ENCODE peak calls at places on chromosomes 16 and 17, in four cellular contexts. V, R, I and T are unnamed samples.

GRCh38 chr16:48445782-48446533 is 60.7 kb upstream of the SIAH1 start:
- DNase-seq in V (no peak), R (no peak), I (no peak), T (no peak)

GRCh38 chr17:8226536-8227237 is 16.3 kb upstream of the AURKB start:
- DNase-seq in V (peak; percentile 48), R (peak; percentile 73), I (peak; percentile 88), T (peak; percentile 95)

GRCh38 chr17:75950850-75951554 is 10.2 kb upstream of the FBF1 start:
- DNase-seq in V (no peak), R (no peak), I (no peak), T (no peak)

GRCh38 chr16:12271006-12271405 is 294.5 kb downstream of the SNX29 start:
- DNase-seq in V (no peak), R (peak; percentile 53), I (no peak), T (peak; percentile 33)

GRCh38 chr17:29129731-29130130 is 50.5 kb downstream of the MYO18A start:
- DNase-seq in V (no peak), R (no peak), I (no peak), T (no peak)

GRCh38 chr17:41522301-41523224 is 3.9 kb upstream of the KRT15 start:
- DNase-seq in V (no peak), R (peak; percentile 93), I (no peak), T (peak; percentile 50)

GRCh38 chr16:4214215-4214621 is 27.7 kb downstream of the SRL start:
- DNase-seq in V (no peak), R (peak; percentile 70), I (no peak), T (peak; percentile 87)

GRCh38 chr17:29760771-29761682 is 138.3 kb upstream of the CORO6 start:
- DNase-seq in V (peak; percentile 94), R (peak; percentile 82), I (peak; percentile 90), T (peak; percentile 86)

GRCh38 chr16:24478401-24478800 is 61.0 kb upstream of the RBBP6 start:
- DNase-seq in V (no peak), R (no peak), I (no peak), T (no peak)

GRCh38 chr16:22369221-22369811 is 5.1 kb downstream of the CDR2 start:
- DNase-seq in V (no peak), R (no peak), I (no peak), T (peak; percentile 30)

GRCh38 chr17:56795510-56795909 is 38.2 kb downstream of the C17orf67 start:
- DNase-seq in V (no peak), R (no peak), I (no peak), T (no peak)

GRCh38 chr17:17767096-17767470 is 69.7 kb downstream of the SREBF1 start:
- DNase-seq in V (no peak), R (no peak), I (no peak), T (no peak)

GRCh38 chr16:3954411-3954921 is 74.0 kb upstream of the CREBBP start:
- DNase-seq in V (no peak), R (no peak), I (no peak), T (no peak)

GRCh38 chr17:43042025-43042424 is 17.0 kb downstream of the RND2 start:
- DNase-seq in V (no peak), R (no peak), I (no peak), T (no peak)

GRCh38 chr17:39800540-39800939 is 62.8 kb downstream of the GRB7 start:
- DNase-seq in V (no peak), R (peak; percentile 85), I (no peak), T (peak; percentile 14)

GRCh38 chr16:24151482-24151939 is 104.6 kb upstream of the CACNG3 start:
- DNase-seq in V (no peak), R (no peak), I (no peak), T (no peak)

GRCh38 chr17:44565866-44566443 is 8.7 kb downstream of the FZD2 start:
- DNase-seq in V (no peak), R (no peak), I (no peak), T (no peak)

GRCh38 chr16:55294947-55295346 is 29.1 kb upstream of the IRX6 start:
- DNase-seq in V (peak; percentile 18), R (no peak), I (no peak), T (no peak)

GRCh38 chr17:76681222-76682137 is 29.3 kb downstream of the MXRA7 start:
- DNase-seq in V (peak; percentile 68), R (peak; percentile 85), I (no peak), T (peak; percentile 69)

GRCh38 chr16:83720981-83721380 is 86.8 kb upstream of the HSBP1 start:
- DNase-seq in V (no peak), R (no peak), I (no peak), T (no peak)

GRCh38 chr17:40613755-40614154 is 33.9 kb downstream of the SMARCE1 start:
- DNase-seq in V (no peak), R (no peak), I (no peak), T (no peak)

GRCh38 chr17:78138204-78139060 is 7.8 kb upstream of the C17orf99 start:
- DNase-seq in V (no peak), R (no peak), I (peak; percentile 71), T (no peak)

GRCh38 chr17:4195306-4195705 is 52.3 kb downstream of the CYB5D2 start:
- DNase-seq in V (no peak), R (no peak), I (no peak), T (no peak)

GRCh38 chr16:360698-361336 is 8.3 kb upstream of the AXIN1 start:
- DNase-seq in V (no peak), R (no peak), I (no peak), T (no peak)

GRCh38 chr17:64036198-64036922 is 15.9 kb upstream of the ICAM2 start:
- DNase-seq in V (no peak), R (no peak), I (no peak), T (no peak)
- TF ChIP-seq CTCF in V (no peak), R (no peak), I (no peak), T (no peak)

GRCh38 chr16:51816929-51817328 is 665.9 kb upstream of the SALL1 start:
- DNase-seq in V (no peak), R (no peak), I (no peak), T (peak; percentile 8)

GRCh38 chr16:51820176-51820575 is 669.1 kb upstream of the SALL1 start:
- DNase-seq in V (no peak), R (no peak), I (no peak), T (no peak)

GRCh38 chr16:51815527-51815926 is 664.5 kb upstream of the SALL1 start:
- DNase-seq in V (no peak), R (no peak), I (no peak), T (no peak)

GRCh38 chr16:51821527-51821926 is 670.5 kb upstream of the SALL1 start:
- DNase-seq in V (no peak), R (no peak), I (no peak), T (no peak)

DNA sequence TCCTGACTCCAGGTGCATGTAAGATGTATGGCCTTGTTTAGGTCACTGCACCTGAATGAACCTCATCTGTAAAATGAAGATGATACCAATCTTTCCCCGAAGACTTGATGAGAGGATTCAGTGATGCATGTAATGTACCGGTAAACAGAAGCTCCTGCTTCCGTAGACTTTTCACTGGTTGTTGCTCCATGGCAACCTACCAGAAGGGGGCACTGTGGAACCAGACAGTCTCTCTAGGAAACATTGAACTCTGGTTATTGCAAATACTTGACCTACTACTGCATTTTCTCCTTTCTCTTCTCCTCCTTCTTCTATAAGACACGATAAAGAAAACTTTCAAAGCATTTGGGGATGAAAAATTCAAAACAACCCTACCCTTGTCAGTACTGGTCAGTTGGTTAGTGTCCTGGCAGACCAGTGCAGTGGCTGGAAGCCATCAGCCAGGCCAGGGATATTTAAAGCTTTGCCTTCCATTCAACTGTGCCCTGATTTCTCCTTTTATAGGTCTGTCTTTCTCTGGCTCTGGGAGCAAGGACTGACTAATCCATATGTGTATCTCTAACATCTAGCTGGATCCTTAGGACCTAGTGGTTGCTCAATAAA is 667.4 kb upstream of the SALL1 start:
- DNase-seq in V (no peak), R (peak; percentile 84), I (no peak), T (peak; percentile 69)
- TF ChIP-seq CTCF in V (peak; percentile 48), R (peak; percentile 88), I (peak; percentile 29), T (peak; percentile 77)

GRCh38 chr17:1997146-1997586 is 28.0 kb downstream of the RTN4RL1 start:
- DNase-seq in V (no peak), R (peak; percentile 27), I (no peak), T (peak; percentile 19)

GRCh38 chr17:1998426-1998784 is 26.7 kb downstream of the RTN4RL1 start:
- DNase-seq in V (no peak), R (no peak), I (no peak), T (no peak)

GRCh38 chr17:2002767-2003329 is 22.3 kb downstream of the RTN4RL1 start:
- DNase-seq in V (no peak), R (peak; percentile 26), I (no peak), T (no peak)

GRCh38 chr17:1997587-1998425 is 27.3 kb downstream of the RTN4RL1 start:
- DNase-seq in V (no peak), R (peak; percentile 74), I (no peak), T (no peak)

GRCh38 chr17:1999557-2000251 is 25.4 kb downstream of the RTN4RL1 start:
- DNase-seq in V (peak; percentile 62), R (peak; percentile 37), I (peak; percentile 82), T (no peak)
- TF ChIP-seq CTCF in V (no peak), R (no peak), I (no peak), T (no peak)

GRCh38 chr17:66427134-66427533 is 124.7 kb downstream of the PRKCA start:
- DNase-seq in V (no peak), R (no peak), I (no peak), T (no peak)

GRCh38 chr17:66429680-66430079 is 127.3 kb downstream of the PRKCA start:
- DNase-seq in V (no peak), R (no peak), I (no peak), T (no peak)

GRCh38 chr17:66425751-66426396 is 123.5 kb downstream of the PRKCA start:
- DNase-seq in V (no peak), R (no peak), I (no peak), T (no peak)

GRCh38 chr17:66423436-66423922 is 121.1 kb downstream of the PRKCA start:
- DNase-seq in V (no peak), R (no peak), I (no peak), T (no peak)

GRCh38 chr17:66426397-66427033 is 124.1 kb downstream of the PRKCA start:
- DNase-seq in V (no peak), R (peak; percentile 21), I (no peak), T (peak; percentile 30)
- TF ChIP-seq CTCF in V (no peak), R (no peak), I (no peak), T (no peak)